ENCODE peak calls at places on chromosome 1, in eight cellular contexts. G is WTC11, Q is chondrocyte, P is breast epithelium, S is heart right ventricle, W is progenitor cell of endocrine pancreas, T is fibroblast of lung, C is PC-3. U is an unnamed sample.

GRCh38 chr1:195604287-195604686 is 1004.0 kb downstream of the KCNT2 start:
- DNase-seq in Q (no peak), C (peak), G (no peak), S (no peak), P (no peak), T (peak), W (no peak), U (no peak)

GRCh38 chr1:244383278-244383884 is 68.3 kb downstream of the ADSS2 start:
- DNase-seq in Q (no peak), C (no peak), W (no peak), P (no peak), T (no peak), G (no peak), S (no peak), U (no peak)

GRCh38 chr1:231563253-231563652 is 34.8 kb downstream of the TSNAX start:
- DNase-seq in Q (no peak), S (no peak), P (no peak), W (no peak), T (peak), C (no peak), G (no peak), U (no peak)

GRCh38 chr1:46612937-46613660 is 3.5 kb downstream of the MOB3C start:
- DNase-seq in P (no peak), Q (no peak), T (no peak), C (no peak), S (no peak), W (no peak), G (no peak), U (no peak)

GRCh38 chr1:242524571-242525359 is at the start of gene PLD5:
- DNase-seq in P (no peak), T (peak), G (peak), S (no peak), C (no peak), W (peak), Q (no peak), U (no peak)

GRCh38 chr1:150974580-150975478 is at the start of gene CERS2:
- DNase-seq in S (peak), G (peak), Q (no peak), W (peak), P (peak), T (peak), C (peak), U (peak)

GRCh38 chr1:50923564-50923963 is 36.5 kb downstream of the FAF1 start:
- DNase-seq in P (no peak), S (no peak), Q (no peak), C (no peak), W (no peak), G (no peak), T (no peak), U (no peak)

GRCh38 chr1:82139751-82140468 is 339.2 kb downstream of the ADGRL2 start:
- DNase-seq in G (no peak), Q (no peak), W (no peak), P (no peak), S (no peak), T (peak), C (no peak), U (no peak)

GRCh38 chr1:78687914-78688313 is 38.3 kb downstream of the IFI44 start:
- DNase-seq in C (peak), W (no peak), P (no peak), Q (no peak), G (no peak), S (no peak), T (peak), U (no peak)

GRCh38 chr1:84508510-84508909 is 2.1 kb upstream of the GNG5 start:
- DNase-seq in T (no peak), W (no peak), S (no peak), P (no peak), Q (no peak), C (no peak), G (no peak), U (no peak)

GRCh38 chr1:84510668-84511067 is 4.3 kb upstream of the GNG5 start:
- DNase-seq in P (no peak), T (no peak), G (no peak), Q (no peak), C (no peak), S (no peak), W (no peak), U (no peak)

GRCh38 chr1:84506729-84507453 is 510 bp upstream of the GNG5 start:
- DNase-seq in S (no peak), P (no peak), C (peak), G (no peak), Q (no peak), W (no peak), T (no peak), U (no peak)

GRCh38 chr1:84510165-84510564 is 3.8 kb upstream of the GNG5 start:
- DNase-seq in C (no peak), T (no peak), Q (no peak), W (no peak), P (no peak), G (no peak), S (no peak), U (no peak)

DNA sequence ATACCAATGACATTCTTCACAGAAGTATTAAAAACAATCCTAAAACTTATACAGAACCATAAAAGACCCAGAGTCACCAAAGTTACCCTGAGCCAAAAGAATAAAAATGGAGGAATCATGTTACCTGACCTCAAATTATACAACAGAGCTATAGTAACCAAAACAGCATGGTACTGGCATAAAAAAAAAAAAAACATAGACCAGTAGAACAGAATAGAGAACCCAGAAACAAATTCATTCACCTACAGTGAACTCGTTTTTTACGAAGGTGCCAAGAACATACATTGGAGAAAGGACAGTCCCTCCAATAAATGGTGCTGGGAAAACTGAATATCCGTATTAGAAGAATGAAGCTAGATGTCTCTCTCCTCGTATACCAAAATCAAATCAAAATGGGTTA is 2.6 kb upstream of the GNG5 start:
- DNase-seq in T (no peak), Q (no peak), S (no peak), C (no peak), W (no peak), G (no peak), P (no peak), U (no peak)
- TF ChIP-seq CTCF in T (no peak), Q (no peak), S (no peak), C (no peak), W (no peak), G (no peak), P (no peak), U (no peak)

DNA sequence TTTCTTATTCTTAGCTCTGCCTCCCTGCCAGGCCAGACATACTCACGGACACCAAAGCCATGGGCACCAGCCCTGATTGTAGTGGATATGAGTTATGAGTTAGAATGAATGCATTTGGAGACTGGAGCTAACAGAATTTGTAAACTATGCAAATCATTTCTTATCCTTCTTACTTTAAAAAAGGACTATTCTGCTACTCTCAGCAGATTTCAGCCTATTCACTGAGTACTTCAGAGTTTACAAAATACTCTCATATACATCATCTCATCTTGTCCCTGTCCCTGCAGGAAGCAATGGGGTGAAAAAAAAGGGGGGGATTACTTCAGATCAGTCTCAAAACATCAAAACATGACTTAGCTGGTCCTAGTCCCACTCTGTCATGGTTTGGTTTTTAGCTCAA is 541.4 kb upstream of the PLXNA2 start:
- DNase-seq in Q (no peak), C (no peak), W (no peak), T (no peak), G (no peak), S (no peak), P (no peak), U (no peak)
- TF ChIP-seq CTCF in Q (no peak), C (no peak), W (no peak), T (no peak), G (no peak), S (no peak), P (no peak), U (no peak)

DNA sequence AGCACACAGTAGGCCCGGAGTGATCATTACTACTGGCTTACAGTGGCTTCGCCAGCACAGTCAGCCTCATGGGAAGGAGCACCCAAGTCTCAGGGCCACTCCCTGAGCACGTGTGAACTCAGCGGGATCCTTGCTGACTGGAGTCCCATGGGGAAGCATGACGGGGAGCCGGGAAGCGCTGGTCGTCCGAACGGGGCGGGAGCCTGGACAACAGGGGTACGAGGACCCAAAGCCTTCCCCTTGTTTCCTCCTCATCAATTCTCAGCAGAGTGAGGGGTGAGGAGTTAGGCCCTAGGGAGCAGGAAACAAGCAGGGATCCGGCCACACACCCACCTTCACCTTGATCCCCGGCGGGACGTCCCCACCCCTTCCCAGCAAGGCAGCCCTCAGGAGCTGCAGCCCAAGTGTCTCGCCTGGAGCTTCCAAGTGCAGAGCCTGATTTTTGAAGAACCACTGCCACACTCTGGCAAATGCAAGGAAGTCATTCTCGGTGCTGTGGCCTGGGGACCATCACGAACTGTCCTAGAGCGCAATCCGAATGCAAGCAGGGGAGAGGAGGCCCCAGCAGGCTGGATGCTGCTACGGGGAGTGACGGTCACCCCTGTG is 35.5 kb downstream of the TOMM20 start:
- DNase-seq in S (peak), W (peak), C (peak), G (peak), Q (no peak), T (peak), P (no peak), U (no peak)
- TF ChIP-seq CTCF in S (no peak), W (no peak), C (no peak), G (no peak), Q (no peak), T (peak), P (no peak), U (peak)

DNA sequence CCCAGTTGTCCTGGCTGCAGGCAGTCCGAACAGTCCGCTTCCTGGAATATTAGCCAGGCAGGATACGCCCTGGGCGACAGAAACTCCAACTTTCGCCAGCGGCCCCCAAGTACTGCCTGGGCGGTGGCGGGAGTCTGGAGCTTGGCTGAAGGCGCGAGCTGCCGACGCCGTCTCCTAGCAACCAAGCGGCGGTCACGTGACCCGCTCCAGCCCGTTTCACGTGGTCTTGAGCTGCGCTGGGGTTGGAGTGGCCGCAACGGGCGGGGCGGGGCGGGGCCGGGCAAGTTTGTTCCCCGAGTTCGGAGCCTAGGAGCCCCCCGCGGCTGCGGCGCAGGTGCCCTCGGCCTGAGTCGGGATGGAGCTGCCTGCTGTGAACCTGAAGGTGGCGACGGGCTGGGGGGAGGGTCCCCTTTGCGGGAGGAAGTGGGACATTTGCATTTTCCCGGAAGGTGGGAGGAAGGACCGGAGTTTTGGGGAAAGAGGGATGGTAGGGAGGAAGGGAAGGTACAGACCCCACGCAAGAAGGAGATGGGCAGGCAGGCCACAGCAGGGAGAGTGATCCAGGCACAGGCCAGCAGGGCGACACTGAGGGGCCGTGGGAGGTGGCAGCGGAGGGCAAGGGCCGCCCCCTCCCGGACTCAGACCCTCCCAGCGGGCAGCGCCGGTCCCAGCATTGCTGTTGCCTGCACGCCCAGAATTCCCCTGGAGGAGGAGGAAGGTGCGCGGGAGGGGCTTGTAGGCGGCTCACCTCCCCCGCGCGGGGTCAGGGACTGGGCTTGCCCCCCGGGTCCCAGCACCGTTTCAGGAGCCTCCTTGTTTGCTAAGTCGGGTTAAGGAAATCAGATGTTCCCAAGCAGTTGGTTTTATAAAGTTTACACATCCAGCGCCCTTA is at the start of gene AGTRAP:
- DNase-seq in T (peak), P (peak), C (peak), W (peak), Q (peak), G (peak), S (peak), U (peak)
- TF ChIP-seq CTCF in T (peak), P (no peak), C (no peak), W (peak), Q (peak), G (no peak), S (no peak), U (no peak)

GRCh38 chr1:197180252-197180878 is 33.9 kb upstream of the ASPM start:
- DNase-seq in T (peak), C (peak), S (no peak), W (no peak), P (no peak), G (no peak), Q (no peak), U (no peak)
- TF ChIP-seq CTCF in T (peak), C (peak), S (peak), W (peak), P (no peak), G (no peak), Q (peak), U (peak)

U was measured in GM13977.